ENCODE peak calls at places on chromosome 14, in five cellular contexts. One of them, this sample, is unnamed.

GRCh38 chr14:95695913-95696312 is 9.7 kb downstream of the TCL1B start:
- DNase-seq in IMR-90: no peak
- DNase-seq in Daoy: peak; percentile 44
- DNase-seq in transverse colon: no peak
- DNase-seq in effector memory CD8-positive, alpha-beta T cell: no peak
- DNase-seq in this sample: no peak

GRCh38 chr14:34781242-34781641 is 66.8 kb upstream of the CFL2 start:
- DNase-seq in effector memory CD8-positive, alpha-beta T cell: no peak
- DNase-seq in IMR-90: peak; percentile 96
- DNase-seq in Daoy: peak; percentile 69
- DNase-seq in transverse colon: no peak
- DNase-seq in this sample: no peak

GRCh38 chr14:93655078-93655750 is 133.1 kb downstream of the PRIMA1 start:
- DNase-seq in effector memory CD8-positive, alpha-beta T cell: no peak
- DNase-seq in transverse colon: no peak
- DNase-seq in IMR-90: peak; percentile 35
- DNase-seq in Daoy: peak; percentile 52
- DNase-seq in this sample: peak; percentile 36

GRCh38 chr14:100345711-100346110 is 22.6 kb downstream of the SLC25A47 start:
- DNase-seq in transverse colon: no peak
- DNase-seq in effector memory CD8-positive, alpha-beta T cell: no peak
- DNase-seq in IMR-90: no peak
- DNase-seq in Daoy: no peak
- DNase-seq in this sample: no peak

GRCh38 chr14:100056964-100057817 is 8.0 kb upstream of the EVL start:
- DNase-seq in IMR-90: peak; percentile 43
- DNase-seq in transverse colon: no peak
- DNase-seq in Daoy: no peak
- DNase-seq in effector memory CD8-positive, alpha-beta T cell: peak; percentile 41
- DNase-seq in this sample: peak; percentile 69

GRCh38 chr14:59688224-59689170 is 111.9 kb upstream of the CCDC175 start:
- DNase-seq in transverse colon: peak; percentile 58
- DNase-seq in IMR-90: peak; percentile 53
- DNase-seq in Daoy: peak; percentile 45
- DNase-seq in effector memory CD8-positive, alpha-beta T cell: no peak
- DNase-seq in this sample: peak; percentile 34

GRCh38 chr14:23071244-23071974 is 14.1 kb upstream of the CDH24 start:
- DNase-seq in Daoy: peak; percentile 96
- DNase-seq in effector memory CD8-positive, alpha-beta T cell: peak; percentile 64
- DNase-seq in transverse colon: peak; percentile 85
- DNase-seq in IMR-90: peak; percentile 94
- DNase-seq in this sample: peak; percentile 88

GRCh38 chr14:66311935-66312334 is 174.2 kb upstream of the CCDC196 start:
- DNase-seq in transverse colon: no peak
- DNase-seq in IMR-90: no peak
- DNase-seq in effector memory CD8-positive, alpha-beta T cell: no peak
- DNase-seq in Daoy: no peak
- DNase-seq in this sample: no peak

GRCh38 chr14:68459480-68460136 is 333.3 kb downstream of the ZFP36L1 start:
- DNase-seq in transverse colon: no peak
- DNase-seq in effector memory CD8-positive, alpha-beta T cell: no peak
- DNase-seq in IMR-90: no peak
- DNase-seq in Daoy: peak; percentile 26
- DNase-seq in this sample: no peak

GRCh38 chr14:70714055-70714550 is 72.4 kb downstream of the TTC9 start:
- DNase-seq in Daoy: peak; percentile 76
- DNase-seq in transverse colon: peak; percentile 14
- DNase-seq in IMR-90: peak; percentile 63
- DNase-seq in effector memory CD8-positive, alpha-beta T cell: peak; percentile 55
- DNase-seq in this sample: peak; percentile 38

GRCh38 chr14:104650057-104650980 is 39.1 kb upstream of the INF2 start:
- DNase-seq in effector memory CD8-positive, alpha-beta T cell: peak; percentile 55
- DNase-seq in Daoy: peak; percentile 77
- DNase-seq in IMR-90: peak; percentile 31
- DNase-seq in transverse colon: peak; percentile 71
- DNase-seq in this sample: peak; percentile 90

GRCh38 chr14:103207404-103208072 is 84.3 kb downstream of the TNFAIP2 start:
- DNase-seq in transverse colon: no peak
- DNase-seq in effector memory CD8-positive, alpha-beta T cell: no peak
- DNase-seq in Daoy: no peak
- DNase-seq in IMR-90: no peak
- DNase-seq in this sample: no peak

GRCh38 chr14:25215607-25216006 is 165.7 kb upstream of the STXBP6 start:
- DNase-seq in Daoy: no peak
- DNase-seq in IMR-90: no peak
- DNase-seq in effector memory CD8-positive, alpha-beta T cell: no peak
- DNase-seq in transverse colon: no peak
- DNase-seq in this sample: no peak

GRCh38 chr14:102527255-102528232 is 18.0 kb upstream of the ANKRD9 start:
- DNase-seq in effector memory CD8-positive, alpha-beta T cell: no peak
- DNase-seq in IMR-90: no peak
- DNase-seq in Daoy: peak; percentile 91
- DNase-seq in transverse colon: peak; percentile 84
- DNase-seq in this sample: no peak

GRCh38 chr14:75981426-75981825 is 369 bp downstream of the TGFB3 start:
- DNase-seq in Daoy: peak; percentile 46
- DNase-seq in transverse colon: peak; percentile 17
- DNase-seq in effector memory CD8-positive, alpha-beta T cell: peak; percentile 29
- DNase-seq in IMR-90: no peak
- DNase-seq in this sample: peak; percentile 87

GRCh38 chr14:94047581-94047980 is 21.4 kb downstream of the OTUB2 start:
- DNase-seq in transverse colon: no peak
- DNase-seq in Daoy: no peak
- DNase-seq in effector memory CD8-positive, alpha-beta T cell: no peak
- DNase-seq in IMR-90: no peak
- DNase-seq in this sample: no peak

GRCh38 chr14:78405071-78405856 is 235.1 kb downstream of the NRXN3 start:
- DNase-seq in effector memory CD8-positive, alpha-beta T cell: no peak
- DNase-seq in IMR-90: no peak
- DNase-seq in transverse colon: no peak
- DNase-seq in Daoy: peak; percentile 9
- DNase-seq in this sample: no peak

GRCh38 chr14:54691525-54692260 is 124.8 kb downstream of the SAMD4A start:
- DNase-seq in Daoy: peak; percentile 84
- DNase-seq in effector memory CD8-positive, alpha-beta T cell: peak; percentile 37
- DNase-seq in IMR-90: peak; percentile 69
- DNase-seq in transverse colon: peak; percentile 80
- DNase-seq in this sample: peak; percentile 48

GRCh38 chr14:103393687-103394626 is 8.7 kb downstream of the MARK3 start:
- DNase-seq in IMR-90: peak; percentile 53
- DNase-seq in effector memory CD8-positive, alpha-beta T cell: no peak
- DNase-seq in Daoy: no peak
- DNase-seq in transverse colon: no peak
- DNase-seq in this sample: no peak

GRCh38 chr14:99315197-99315596 is 43.2 kb upstream of the BCL11B start:
- DNase-seq in Daoy: no peak
- DNase-seq in transverse colon: no peak
- DNase-seq in IMR-90: no peak
- DNase-seq in effector memory CD8-positive, alpha-beta T cell: no peak
- DNase-seq in this sample: no peak

GRCh38 chr14:42229976-42230375 is 623.3 kb downstream of the LRFN5 start:
- DNase-seq in effector memory CD8-positive, alpha-beta T cell: no peak
- DNase-seq in IMR-90: no peak
- DNase-seq in Daoy: no peak
- DNase-seq in transverse colon: no peak
- DNase-seq in this sample: no peak

GRCh38 chr14:49959822-49960408 is 67.0 kb downstream of the ARF6 start:
- DNase-seq in Daoy: no peak
- DNase-seq in IMR-90: no peak
- DNase-seq in transverse colon: peak; percentile 77
- DNase-seq in effector memory CD8-positive, alpha-beta T cell: no peak
- DNase-seq in this sample: peak; percentile 57

GRCh38 chr14:38199768-38200167 is 7.9 kb upstream of the SSTR1 start:
- DNase-seq in effector memory CD8-positive, alpha-beta T cell: no peak
- DNase-seq in transverse colon: no peak
- DNase-seq in IMR-90: peak; percentile 72
- DNase-seq in Daoy: no peak
- DNase-seq in this sample: no peak

GRCh38 chr14:99042376-99043257 is 229.4 kb downstream of the BCL11B start:
- DNase-seq in transverse colon: no peak
- DNase-seq in effector memory CD8-positive, alpha-beta T cell: no peak
- DNase-seq in Daoy: no peak
- DNase-seq in IMR-90: no peak
- DNase-seq in this sample: no peak

GRCh38 chr14:33932526-33933292 is 18.2 kb downstream of the EGLN3 start:
- DNase-seq in effector memory CD8-positive, alpha-beta T cell: no peak
- DNase-seq in transverse colon: no peak
- DNase-seq in Daoy: peak; percentile 52
- DNase-seq in IMR-90: no peak
- DNase-seq in this sample: no peak

GRCh38 chr14:61751475-61751989 is 10.7 kb upstream of the SNAPC1 start:
- DNase-seq in effector memory CD8-positive, alpha-beta T cell: no peak
- DNase-seq in IMR-90: no peak
- DNase-seq in transverse colon: no peak
- DNase-seq in Daoy: no peak
- DNase-seq in this sample: no peak

GRCh38 chr14:100880271-100881101 is 23.0 kb downstream of the RTL1 start:
- DNase-seq in IMR-90: no peak
- DNase-seq in Daoy: no peak
- DNase-seq in transverse colon: no peak
- DNase-seq in effector memory CD8-positive, alpha-beta T cell: no peak
- DNase-seq in this sample: no peak

GRCh38 chr14:64682173-64682710 is 22.0 kb upstream of the PLEKHG3 start:
- DNase-seq in Daoy: peak; percentile 40
- DNase-seq in transverse colon: peak; percentile 64
- DNase-seq in effector memory CD8-positive, alpha-beta T cell: no peak
- DNase-seq in IMR-90: peak; percentile 38
- DNase-seq in this sample: no peak

GRCh38 chr14:65349100-65349499 is 63.4 kb upstream of the FUT8 start:
- DNase-seq in Daoy: no peak
- DNase-seq in IMR-90: no peak
- DNase-seq in transverse colon: no peak
- DNase-seq in effector memory CD8-positive, alpha-beta T cell: no peak
- DNase-seq in this sample: no peak

GRCh38 chr14:68921666-68922065 is 57.4 kb downstream of the ACTN1 start:
- DNase-seq in IMR-90: no peak
- DNase-seq in effector memory CD8-positive, alpha-beta T cell: no peak
- DNase-seq in Daoy: no peak
- DNase-seq in transverse colon: no peak
- DNase-seq in this sample: no peak

GRCh38 chr14:23895480-23895879 is 58.1 kb upstream of the DHRS4 start:
- DNase-seq in transverse colon: no peak
- DNase-seq in effector memory CD8-positive, alpha-beta T cell: no peak
- DNase-seq in IMR-90: no peak
- DNase-seq in Daoy: no peak
- DNase-seq in this sample: no peak

GRCh38 chr14:94679941-94680340 is 67.8 kb downstream of the SERPINA3 start:
- DNase-seq in Daoy: no peak
- DNase-seq in IMR-90: no peak
- DNase-seq in effector memory CD8-positive, alpha-beta T cell: no peak
- DNase-seq in transverse colon: no peak
- DNase-seq in this sample: no peak

GRCh38 chr14:97719931-97720330 is 922.7 kb downstream of the VRK1 start:
- DNase-seq in transverse colon: no peak
- DNase-seq in IMR-90: no peak
- DNase-seq in Daoy: no peak
- DNase-seq in effector memory CD8-positive, alpha-beta T cell: no peak
- DNase-seq in this sample: no peak

GRCh38 chr14:39122330-39123138 is 8.4 kb downstream of the GEMIN2 start:
- DNase-seq in Daoy: no peak
- DNase-seq in transverse colon: no peak
- DNase-seq in IMR-90: no peak
- DNase-seq in effector memory CD8-positive, alpha-beta T cell: no peak
- DNase-seq in this sample: no peak

GRCh38 chr14:93765032-93765626 is 23.2 kb downstream of the PRIMA1 start:
- DNase-seq in Daoy: no peak
- DNase-seq in transverse colon: no peak
- DNase-seq in effector memory CD8-positive, alpha-beta T cell: no peak
- DNase-seq in IMR-90: no peak
- DNase-seq in this sample: no peak

GRCh38 chr14:95025941-95026340 is 131.4 kb downstream of the DICER1 start:
- DNase-seq in IMR-90: no peak
- DNase-seq in effector memory CD8-positive, alpha-beta T cell: no peak
- DNase-seq in transverse colon: no peak
- DNase-seq in Daoy: no peak
- DNase-seq in this sample: no peak

GRCh38 chr14:50864237-50864636 is 7.6 kb upstream of the ABHD12B start:
- DNase-seq in transverse colon: no peak
- DNase-seq in Daoy: no peak
- DNase-seq in IMR-90: no peak
- DNase-seq in effector memory CD8-positive, alpha-beta T cell: no peak
- DNase-seq in this sample: no peak

GRCh38 chr14:33589334-33589733 is 361.5 kb downstream of the EGLN3 start:
- DNase-seq in effector memory CD8-positive, alpha-beta T cell: no peak
- DNase-seq in transverse colon: no peak
- DNase-seq in IMR-90: peak; percentile 61
- DNase-seq in Daoy: peak; percentile 77
- DNase-seq in this sample: no peak